ENCODE peak calls at places on chromosomes 6 and 20, in four cellular contexts. Z is cardiac fibroblast, R is spleen, Y is stomach. C is an unnamed sample.

GRCh38 chr20:32829291-32830005 is 9.7 kb downstream of the MAPRE1 start:
- DNase-seq in Z (no peak), R (no peak), Y (no peak), C (no peak)

GRCh38 chr6:158290659-158291058 is 21.6 kb upstream of the TULP4 start:
- DNase-seq in Z (no peak), R (peak), Y (peak), C (no peak)

GRCh38 chr20:25254986-25255680 is 7.2 kb downstream of the PYGB start:
- DNase-seq in Z (no peak), R (no peak), Y (peak), C (no peak)

GRCh38 chr20:43520074-43520473 is 12.6 kb downstream of the L3MBTL1 start:
- DNase-seq in Z (no peak), R (no peak), Y (no peak), C (no peak)

GRCh38 chr20:62010551-62011402 is 54.9 kb downstream of the TAF4 start:
- DNase-seq in Z (peak), R (no peak), Y (peak), C (peak)

GRCh38 chr20:4835244-4836177 is 113.8 kb downstream of the PRND start:
- DNase-seq in Z (peak), R (no peak), Y (no peak), C (peak)

GRCh38 chr6:33190504-33191107 is 1.7 kb downstream of the COL11A2 start:
- DNase-seq in Z (no peak), R (no peak), Y (no peak), C (no peak)

GRCh38 chr20:59693587-59693986 is 89.2 kb downstream of the PHACTR3 start:
- DNase-seq in Z (no peak), R (no peak), Y (no peak), C (no peak)

GRCh38 chr6:11974089-11974488 is 38.0 kb upstream of the HIVEP1 start:
- DNase-seq in Z (peak), R (no peak), Y (no peak), C (peak)

GRCh38 chr6:17932362-17932852 is 55.0 kb downstream of the KIF13A start:
- DNase-seq in Z (peak), R (no peak), Y (no peak), C (peak)

GRCh38 chr6:90219168-90219985 is 77.3 kb downstream of the BACH2 start:
- DNase-seq in Z (peak), R (no peak), Y (no peak), C (peak)
- H3K4me3 ChIP-seq in Z (no peak), R (no peak), Y (no peak), C (peak)

GRCh38 chr20:15265910-15266309 is 928.5 kb upstream of the FLRT3 start:
- DNase-seq in Z (no peak), R (no peak), Y (no peak), C (no peak)

DNA sequence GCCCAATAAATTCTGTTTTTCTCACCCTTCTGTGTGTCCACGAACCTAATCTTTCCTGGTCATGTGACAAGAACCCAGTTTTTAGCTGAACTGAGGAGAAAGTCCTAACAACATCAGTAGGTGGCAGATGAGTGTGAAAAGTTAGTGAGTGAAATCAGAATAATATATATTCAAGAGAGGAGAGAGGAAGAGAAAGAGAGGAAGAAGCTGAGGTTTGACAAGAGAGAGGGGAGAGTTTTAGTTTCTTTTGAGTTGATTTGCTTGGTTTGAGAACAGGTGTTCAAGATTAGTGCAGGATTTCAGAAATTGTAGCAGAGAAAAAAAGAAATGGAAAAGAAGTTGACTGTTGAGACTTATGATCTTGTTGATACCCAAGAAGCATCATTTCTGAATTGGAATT is 930.5 kb upstream of the FLRT3 start:
- DNase-seq in Z (no peak), R (no peak), Y (no peak), C (no peak)
- TF ChIP-seq CTCF in Z (no peak), R (no peak), Y (no peak), C (no peak)

GRCh38 chr6:13392462-13392861 is 64.1 kb upstream of the TBC1D7 start:
- DNase-seq in Z (no peak), R (no peak), Y (no peak), C (no peak)

GRCh38 chr6:13395272-13396237 is 67.2 kb upstream of the TBC1D7 start:
- DNase-seq in Z (peak), R (no peak), Y (peak), C (peak)

GRCh38 chr6:13396241-13396792 is 68.0 kb upstream of the TBC1D7 start:
- DNase-seq in Z (no peak), R (no peak), Y (no peak), C (no peak)

GRCh38 chr6:13390658-13391057 is 62.3 kb upstream of the TBC1D7 start:
- DNase-seq in Z (no peak), R (no peak), Y (no peak), C (no peak)

DNA sequence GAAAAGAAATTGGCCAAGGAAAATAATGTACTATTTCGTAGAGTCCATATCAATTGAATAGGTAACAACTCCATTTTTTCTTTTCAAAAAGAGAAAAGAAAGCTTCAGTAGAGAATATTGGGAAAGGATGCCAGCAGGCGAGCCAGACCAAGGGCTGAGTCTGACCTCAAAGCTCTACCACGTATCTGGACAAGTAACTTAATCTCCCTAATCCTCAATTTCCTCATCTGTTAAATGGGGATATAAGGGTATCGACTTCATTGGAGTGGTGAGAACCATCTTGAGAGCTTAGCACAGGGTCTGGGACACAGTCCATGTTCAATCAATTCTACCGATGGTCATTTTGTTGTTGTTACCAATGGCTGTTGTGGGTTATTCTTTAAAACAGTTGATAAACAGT is 63.2 kb upstream of the TBC1D7 start:
- DNase-seq in Z (no peak), R (no peak), Y (no peak), C (no peak)
- H3K4me3 ChIP-seq in Z (no peak), R (no peak), Y (no peak), C (no peak)

DNA sequence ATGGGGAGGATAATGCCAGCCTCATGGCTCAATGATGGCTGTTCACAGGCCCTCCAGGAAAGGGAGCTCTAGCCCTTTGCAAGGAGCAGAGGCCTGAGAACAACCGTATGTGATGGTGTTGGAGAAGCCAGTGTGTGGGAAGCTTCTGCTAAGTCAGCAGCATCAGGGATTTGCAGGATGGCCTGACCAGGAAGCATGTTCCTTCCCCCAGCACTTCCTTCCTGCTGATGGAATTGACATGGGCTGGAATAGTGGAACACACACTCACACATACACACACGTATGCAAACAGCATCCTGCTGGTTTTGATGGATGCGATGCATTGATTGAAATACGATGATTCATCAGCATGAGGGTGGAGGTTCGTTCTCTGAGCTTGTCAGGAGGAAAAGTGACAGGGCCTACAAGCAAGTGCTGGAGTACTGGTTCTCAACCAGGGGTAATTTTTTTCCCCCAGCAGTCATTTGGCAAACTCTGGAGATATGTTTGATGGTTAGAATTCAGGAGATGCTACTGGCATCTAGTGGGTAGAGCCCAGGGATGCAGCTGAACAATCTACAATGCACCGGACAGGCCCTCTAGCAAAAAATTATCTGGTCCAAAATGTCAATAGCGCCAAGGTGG is 229.1 kb downstream of the NFATC2 start:
- DNase-seq in Z (no peak), R (no peak), Y (no peak), C (no peak)
- TF ChIP-seq CTCF in Z (no peak), R (no peak), Y (no peak), C (peak)

DNA sequence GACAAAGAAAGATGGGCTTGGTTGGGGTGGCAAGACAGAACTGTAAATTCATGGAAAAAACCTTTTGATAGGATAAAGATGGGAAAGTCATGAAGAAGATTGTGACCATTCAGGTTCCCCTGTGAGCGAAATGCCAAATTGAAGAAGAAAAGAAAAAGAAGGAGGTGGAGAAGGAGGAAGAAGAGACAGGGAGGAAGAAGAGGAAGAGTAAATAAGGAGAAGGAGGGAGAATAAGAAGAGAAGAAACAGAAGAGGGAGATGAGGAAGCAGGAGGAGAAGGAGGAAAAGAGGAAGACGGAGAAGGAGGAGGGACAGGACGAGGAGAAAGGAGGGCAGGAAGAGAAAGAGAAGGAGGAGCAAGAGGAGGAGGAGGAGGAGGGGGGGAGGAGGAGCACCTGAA is 199.8 kb downstream of the SLC24A3 start:
- DNase-seq in Z (no peak), R (no peak), Y (no peak), C (no peak)
- H3K4me3 ChIP-seq in Z (no peak), R (no peak), Y (no peak), C (no peak)

DNA sequence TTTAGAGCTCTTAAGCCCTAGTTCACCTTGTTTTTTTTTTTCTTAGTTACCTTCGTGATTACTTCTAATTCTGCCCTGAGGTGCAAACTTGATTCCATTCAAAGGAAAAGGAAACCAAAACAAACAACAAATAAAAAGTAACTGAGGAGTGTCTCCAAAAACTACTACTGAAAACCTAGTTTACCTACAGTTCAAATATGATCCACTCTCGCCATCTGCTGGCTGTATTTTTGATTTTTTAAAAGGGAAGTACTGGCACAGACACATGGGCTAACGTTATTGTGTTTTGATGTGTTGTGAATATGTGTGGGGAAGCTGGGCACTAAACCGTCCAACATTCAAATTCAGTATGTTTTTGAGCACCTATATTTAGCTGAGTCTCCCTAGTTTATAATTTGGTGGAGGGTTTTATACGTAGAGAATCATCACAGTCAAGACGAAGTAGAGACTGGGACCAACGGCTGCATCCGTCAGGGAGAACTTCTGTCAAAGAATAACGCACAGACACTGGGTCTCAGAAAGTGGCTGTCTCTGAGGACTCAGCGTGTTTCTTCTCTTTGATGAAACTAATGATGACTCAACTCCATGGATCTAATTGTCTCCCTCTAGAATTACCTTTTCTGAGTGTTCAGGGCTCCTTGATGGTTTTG is 373.5 kb upstream of the BTBD3 start:
- DNase-seq in Z (peak), R (no peak), Y (no peak), C (peak)
- TF ChIP-seq CTCF in Z (peak), R (peak), Y (peak), C (peak)

C was measured in astrocyte of the spinal cord.